ENCODE peak calls at places on chromosomes 3 and 15, in nine cellular contexts. One of them, this sample, is unnamed.

GRCh38 chr15:101807345-101807945 is 4.1 kb downstream of the OR4F6 start:
- DNase-seq in sigmoid colon: no peak
- DNase-seq in heart left ventricle: no peak
- DNase-seq in spleen: no peak
- DNase-seq in suprapubic skin: no peak
- DNase-seq in testis: no peak
- DNase-seq in body of pancreas: no peak
- DNase-seq in thyroid gland: no peak
- DNase-seq in tibial nerve: no peak
- DNase-seq in this sample: no peak

GRCh38 chr3:150599611-150600297 is 3.4 kb upstream of the SELENOT start:
- DNase-seq in sigmoid colon: no peak
- DNase-seq in heart left ventricle: no peak
- DNase-seq in spleen: no peak
- DNase-seq in suprapubic skin: no peak
- DNase-seq in testis: no peak
- DNase-seq in body of pancreas: no peak
- DNase-seq in thyroid gland: no peak
- DNase-seq in tibial nerve: no peak
- DNase-seq in this sample: no peak

GRCh38 chr3:195236076-195236798 is 34.7 kb downstream of the XXYLT1 start:
- DNase-seq in sigmoid colon: peak; percentile 61
- DNase-seq in heart left ventricle: no peak
- DNase-seq in spleen: peak; percentile 18
- DNase-seq in suprapubic skin: peak; percentile 24
- DNase-seq in testis: peak; percentile 4
- DNase-seq in body of pancreas: no peak
- DNase-seq in thyroid gland: no peak
- DNase-seq in tibial nerve: no peak
- DNase-seq in this sample: no peak

GRCh38 chr15:77015651-77016320 is 20.9 kb downstream of the PSTPIP1 start:
- DNase-seq in sigmoid colon: no peak
- DNase-seq in heart left ventricle: no peak
- DNase-seq in spleen: no peak
- DNase-seq in suprapubic skin: no peak
- DNase-seq in testis: no peak
- DNase-seq in body of pancreas: no peak
- DNase-seq in thyroid gland: no peak
- DNase-seq in tibial nerve: no peak
- DNase-seq in this sample: no peak

GRCh38 chr3:45748068-45748467 is 48.3 kb downstream of the SLC6A20 start:
- DNase-seq in sigmoid colon: no peak
- DNase-seq in heart left ventricle: no peak
- DNase-seq in spleen: no peak
- DNase-seq in suprapubic skin: no peak
- DNase-seq in testis: no peak
- DNase-seq in body of pancreas: no peak
- DNase-seq in thyroid gland: no peak
- DNase-seq in tibial nerve: no peak
- DNase-seq in this sample: no peak

GRCh38 chr3:186287723-186288122 is 74.3 kb downstream of the DGKG start:
- DNase-seq in sigmoid colon: no peak
- DNase-seq in heart left ventricle: no peak
- DNase-seq in spleen: no peak
- DNase-seq in suprapubic skin: no peak
- DNase-seq in testis: no peak
- DNase-seq in body of pancreas: no peak
- DNase-seq in thyroid gland: no peak
- DNase-seq in tibial nerve: no peak
- DNase-seq in this sample: no peak

GRCh38 chr15:50353999-50354837 is 780 bp downstream of the GABPB1 start:
- DNase-seq in sigmoid colon: peak; percentile 73
- DNase-seq in heart left ventricle: peak; percentile 72
- DNase-seq in spleen: peak; percentile 93
- DNase-seq in suprapubic skin: no peak
- DNase-seq in testis: peak; percentile 72
- DNase-seq in body of pancreas: peak; percentile 56
- DNase-seq in thyroid gland: peak; percentile 59
- DNase-seq in tibial nerve: peak; percentile 19
- DNase-seq in this sample: peak; percentile 90

GRCh38 chr15:77905301-77905920 is 172.1 kb downstream of the TBC1D2B start:
- DNase-seq in sigmoid colon: peak; percentile 53
- DNase-seq in heart left ventricle: no peak
- DNase-seq in spleen: peak; percentile 69
- DNase-seq in suprapubic skin: peak; percentile 69
- DNase-seq in testis: no peak
- DNase-seq in body of pancreas: no peak
- DNase-seq in thyroid gland: no peak
- DNase-seq in tibial nerve: no peak
- DNase-seq in this sample: peak; percentile 84

GRCh38 chr3:77328631-77329030 is 288.7 kb downstream of the ROBO2 start:
- DNase-seq in sigmoid colon: no peak
- DNase-seq in heart left ventricle: no peak
- DNase-seq in spleen: no peak
- DNase-seq in suprapubic skin: no peak
- DNase-seq in testis: no peak
- DNase-seq in body of pancreas: no peak
- DNase-seq in thyroid gland: no peak
- DNase-seq in tibial nerve: no peak
- DNase-seq in this sample: no peak

GRCh38 chr15:23467110-23467600 is 20.1 kb upstream of the GOLGA6L2 start:
- DNase-seq in sigmoid colon: no peak
- DNase-seq in heart left ventricle: no peak
- DNase-seq in spleen: no peak
- DNase-seq in suprapubic skin: no peak
- DNase-seq in testis: no peak
- DNase-seq in body of pancreas: no peak
- DNase-seq in thyroid gland: no peak
- DNase-seq in tibial nerve: no peak
- DNase-seq in this sample: no peak

GRCh38 chr15:79084308-79084968 is 6.1 kb downstream of the RASGRF1 start:
- DNase-seq in sigmoid colon: no peak
- DNase-seq in heart left ventricle: no peak
- DNase-seq in spleen: no peak
- DNase-seq in suprapubic skin: peak; percentile 49
- DNase-seq in testis: no peak
- DNase-seq in body of pancreas: peak; percentile 48
- DNase-seq in thyroid gland: no peak
- DNase-seq in tibial nerve: no peak
- DNase-seq in this sample: peak; percentile 52

GRCh38 chr3:4744405-4745239 is 234.6 kb upstream of the BHLHE40 start:
- DNase-seq in sigmoid colon: no peak
- DNase-seq in heart left ventricle: no peak
- DNase-seq in spleen: no peak
- DNase-seq in suprapubic skin: no peak
- DNase-seq in testis: no peak
- DNase-seq in body of pancreas: no peak
- DNase-seq in thyroid gland: no peak
- DNase-seq in tibial nerve: no peak
- DNase-seq in this sample: no peak

GRCh38 chr3:166282931-166283330 is 445.7 kb upstream of the BCHE start:
- DNase-seq in sigmoid colon: no peak
- DNase-seq in heart left ventricle: no peak
- DNase-seq in spleen: no peak
- DNase-seq in suprapubic skin: no peak
- DNase-seq in testis: peak; percentile 63
- DNase-seq in body of pancreas: no peak
- DNase-seq in thyroid gland: no peak
- DNase-seq in tibial nerve: no peak
- DNase-seq in this sample: no peak

GRCh38 chr3:172104471-172105072 is 65.2 kb downstream of the FNDC3B start:
- DNase-seq in sigmoid colon: no peak
- DNase-seq in heart left ventricle: no peak
- DNase-seq in spleen: no peak
- DNase-seq in suprapubic skin: no peak
- DNase-seq in testis: no peak
- DNase-seq in body of pancreas: peak; percentile 88
- DNase-seq in thyroid gland: peak; percentile 68
- DNase-seq in tibial nerve: no peak
- DNase-seq in this sample: no peak

GRCh38 chr3:64686446-64686908 is 1.3 kb downstream of the ADAMTS9 start:
- DNase-seq in sigmoid colon: no peak
- DNase-seq in heart left ventricle: peak; percentile 72
- DNase-seq in spleen: no peak
- DNase-seq in suprapubic skin: no peak
- DNase-seq in testis: peak; percentile 35
- DNase-seq in body of pancreas: peak; percentile 34
- DNase-seq in thyroid gland: no peak
- DNase-seq in tibial nerve: no peak
- DNase-seq in this sample: no peak
- TF ChIP-seq POLR2A in sigmoid colon: no peak
- TF ChIP-seq POLR2A in heart left ventricle: no peak
- TF ChIP-seq POLR2A in spleen: no peak
- TF ChIP-seq POLR2A in suprapubic skin: no peak
- TF ChIP-seq POLR2A in testis: no peak
- TF ChIP-seq POLR2A in body of pancreas: no peak
- TF ChIP-seq POLR2A in thyroid gland: no peak
- TF ChIP-seq POLR2A in tibial nerve: no peak
- TF ChIP-seq POLR2A in this sample: no peak

GRCh38 chr3:89104499-89104898 is 2.9 kb upstream of the EPHA3 start:
- DNase-seq in sigmoid colon: no peak
- DNase-seq in heart left ventricle: no peak
- DNase-seq in spleen: no peak
- DNase-seq in suprapubic skin: no peak
- DNase-seq in testis: no peak
- DNase-seq in body of pancreas: no peak
- DNase-seq in thyroid gland: no peak
- DNase-seq in tibial nerve: no peak
- DNase-seq in this sample: no peak
- H3K4me3 ChIP-seq in sigmoid colon: no peak overlapping the region
- H3K4me3 ChIP-seq in heart left ventricle: no peak overlapping the region
- H3K4me3 ChIP-seq in spleen: no peak overlapping the region
- H3K4me3 ChIP-seq in suprapubic skin: no peak overlapping the region
- H3K4me3 ChIP-seq in testis: no peak overlapping the region
- H3K4me3 ChIP-seq in body of pancreas: no peak overlapping the region
- H3K4me3 ChIP-seq in thyroid gland: no peak overlapping the region
- H3K4me3 ChIP-seq in tibial nerve: no peak overlapping the region
- H3K4me3 ChIP-seq in this sample: no peak overlapping the region

GRCh38 chr3:9946112-9947024 is 5.8 kb downstream of the PRRT3 start:
- DNase-seq in sigmoid colon: peak; percentile 96
- DNase-seq in heart left ventricle: peak; percentile 93
- DNase-seq in spleen: peak; percentile 96
- DNase-seq in suprapubic skin: peak; percentile 92
- DNase-seq in testis: peak; percentile 94
- DNase-seq in body of pancreas: peak; percentile 95
- DNase-seq in thyroid gland: peak; percentile 92
- DNase-seq in tibial nerve: peak; percentile 75
- DNase-seq in this sample: peak; percentile 75
- TF ChIP-seq POLR2A in sigmoid colon: peak; percentile 30
- TF ChIP-seq POLR2A in heart left ventricle: no peak
- TF ChIP-seq POLR2A in spleen: peak; percentile 36
- TF ChIP-seq POLR2A in suprapubic skin: no peak
- TF ChIP-seq POLR2A in testis: no peak
- TF ChIP-seq POLR2A in body of pancreas: peak; percentile 81
- TF ChIP-seq POLR2A in thyroid gland: no peak
- TF ChIP-seq POLR2A in tibial nerve: no peak
- TF ChIP-seq POLR2A in this sample: no peak

DNA sequence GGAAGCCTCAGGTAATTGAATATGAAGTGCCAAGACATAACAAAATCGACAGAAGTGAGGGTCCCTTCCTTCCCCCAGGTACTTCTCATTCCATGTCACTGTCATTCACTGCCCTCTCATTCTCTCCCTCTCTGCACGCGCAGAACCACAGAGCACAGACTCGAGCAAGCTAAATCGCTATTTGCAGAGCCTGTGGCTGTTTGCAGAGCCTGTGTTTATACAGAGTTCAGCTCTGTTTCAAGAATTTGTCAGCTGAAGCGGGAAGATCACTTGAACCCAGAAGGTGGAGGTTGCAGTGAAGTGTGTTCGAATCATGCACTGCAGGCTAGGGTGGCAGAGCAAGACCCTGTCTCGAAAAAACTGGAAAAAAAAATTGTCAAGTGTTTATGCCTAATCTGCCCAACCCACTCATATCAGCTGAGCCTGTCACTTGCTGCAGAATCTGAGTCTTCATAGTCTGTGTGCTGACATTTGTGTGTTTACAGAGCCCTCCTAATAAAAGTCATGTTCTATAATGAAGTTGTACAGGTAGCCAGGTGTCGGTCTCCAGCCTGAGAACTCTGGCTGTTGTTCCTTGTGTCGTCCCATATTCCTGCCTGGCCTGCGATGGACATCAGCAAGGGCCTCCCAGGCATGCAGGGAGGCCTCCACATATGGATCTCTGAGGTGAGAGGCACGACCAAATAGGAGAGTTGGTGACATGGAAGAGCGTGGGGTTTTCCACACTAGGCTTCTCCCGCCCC is 2.7 kb downstream of the VILL start:
- DNase-seq in sigmoid colon: peak; percentile 9
- DNase-seq in heart left ventricle: no peak
- DNase-seq in spleen: peak; percentile 43
- DNase-seq in suprapubic skin: no peak
- DNase-seq in testis: no peak
- DNase-seq in body of pancreas: no peak
- DNase-seq in thyroid gland: no peak
- DNase-seq in tibial nerve: peak; percentile 6
- DNase-seq in this sample: no peak
- H3K4me3 ChIP-seq in sigmoid colon: peak overlapping the region; percentile 61
- H3K4me3 ChIP-seq in heart left ventricle: no peak overlapping the region
- H3K4me3 ChIP-seq in spleen: peak overlapping the region; percentile 64
- H3K4me3 ChIP-seq in suprapubic skin: peak overlapping the region; percentile 58
- H3K4me3 ChIP-seq in testis: peak overlapping the region; percentile 71
- H3K4me3 ChIP-seq in body of pancreas: no peak overlapping the region
- H3K4me3 ChIP-seq in thyroid gland: no peak overlapping the region
- H3K4me3 ChIP-seq in tibial nerve: peak overlapping the region; percentile 67
- H3K4me3 ChIP-seq in this sample: peak overlapping the region; percentile 46

GRCh38 chr15:31214158-31214863 is 112.3 kb upstream of the KLF13 start:
- DNase-seq in sigmoid colon: no peak
- DNase-seq in heart left ventricle: no peak
- DNase-seq in spleen: no peak
- DNase-seq in suprapubic skin: peak; percentile 65
- DNase-seq in testis: no peak
- DNase-seq in body of pancreas: no peak
- DNase-seq in thyroid gland: no peak
- DNase-seq in tibial nerve: no peak
- DNase-seq in this sample: no peak

GRCh38 chr15:31217067-31217466 is 109.6 kb upstream of the KLF13 start:
- DNase-seq in sigmoid colon: no peak
- DNase-seq in heart left ventricle: no peak
- DNase-seq in spleen: no peak
- DNase-seq in suprapubic skin: no peak
- DNase-seq in testis: no peak
- DNase-seq in body of pancreas: no peak
- DNase-seq in thyroid gland: no peak
- DNase-seq in tibial nerve: no peak
- DNase-seq in this sample: no peak

GRCh38 chr15:31216210-31216911 is 110.3 kb upstream of the KLF13 start:
- DNase-seq in sigmoid colon: peak; percentile 95
- DNase-seq in heart left ventricle: peak; percentile 96
- DNase-seq in spleen: peak; percentile 97
- DNase-seq in suprapubic skin: peak; percentile 96
- DNase-seq in testis: peak; percentile 81
- DNase-seq in body of pancreas: peak; percentile 71
- DNase-seq in thyroid gland: peak; percentile 88
- DNase-seq in tibial nerve: peak; percentile 87
- DNase-seq in this sample: peak; percentile 99

GRCh38 chr15:31214864-31215489 is 111.7 kb upstream of the KLF13 start:
- DNase-seq in sigmoid colon: peak; percentile 89
- DNase-seq in heart left ventricle: peak; percentile 77
- DNase-seq in spleen: peak; percentile 84
- DNase-seq in suprapubic skin: peak; percentile 81
- DNase-seq in testis: peak; percentile 37
- DNase-seq in body of pancreas: peak; percentile 29
- DNase-seq in thyroid gland: peak; percentile 93
- DNase-seq in tibial nerve: peak; percentile 38
- DNase-seq in this sample: peak; percentile 93

GRCh38 chr15:31215490-31216209 is 111.0 kb upstream of the KLF13 start:
- DNase-seq in sigmoid colon: peak; percentile 92
- DNase-seq in heart left ventricle: peak; percentile 95
- DNase-seq in spleen: peak; percentile 99
- DNase-seq in suprapubic skin: peak; percentile 89
- DNase-seq in testis: peak; percentile 79
- DNase-seq in body of pancreas: peak; percentile 81
- DNase-seq in thyroid gland: peak; percentile 96
- DNase-seq in tibial nerve: peak; percentile 67
- DNase-seq in this sample: peak; percentile 96
- TF ChIP-seq POLR2A in sigmoid colon: no peak
- TF ChIP-seq POLR2A in heart left ventricle: no peak
- TF ChIP-seq POLR2A in spleen: peak; percentile 18
- TF ChIP-seq POLR2A in suprapubic skin: no peak
- TF ChIP-seq POLR2A in testis: no peak
- TF ChIP-seq POLR2A in body of pancreas: peak; percentile 51
- TF ChIP-seq POLR2A in thyroid gland: no peak
- TF ChIP-seq POLR2A in tibial nerve: no peak
- TF ChIP-seq POLR2A in this sample: no peak